ENCODE peak calls at places on chromosomes 6 and 20, in five cellular contexts. A is GOT3; O is Kasumi-1; D is activated T-helper 1 cell treated with anti-CD3 and anti-CD28 coated beads, Interleukin-2, amount 50 U/mL, for 16 hours; M is HCT116. L is an unnamed sample.

GRCh38 chr6:67433124-67433523 is 1202.0 kb upstream of the ADGRB3 start:
- DNase-seq in O (peak), D (no peak), M (no peak), A (no peak), L (no peak)

GRCh38 chr20:38843346-38843745 is 37.8 kb downstream of the PPP1R16B start:
- DNase-seq in D (no peak), M (no peak), O (no peak), A (no peak), L (no peak)

GRCh38 chr6:37698264-37699137 is 818 bp upstream of the MDGA1 start:
- DNase-seq in D (peak), O (peak), A (peak), M (peak), L (no peak)

GRCh38 chr6:24574809-24575208 is 71.2 kb downstream of the KIAA0319 start:
- DNase-seq in A (no peak), O (no peak), M (no peak), D (no peak), L (no peak)

GRCh38 chr20:58228484-58229197 is at the start of gene ANKRD60:
- DNase-seq in O (no peak), A (no peak), D (no peak), M (no peak), L (no peak)

GRCh38 chr6:163455553-163455952 is 41.0 kb downstream of the QKI start:
- DNase-seq in A (no peak), D (no peak), M (no peak), O (no peak), L (no peak)

GRCh38 chr6:166663568-166663967 is 36.5 kb upstream of the RPS6KA2 start:
- DNase-seq in M (no peak), A (no peak), D (no peak), O (no peak), L (no peak)

GRCh38 chr20:50541606-50542041 is 31.4 kb downstream of the PTPN1 start:
- DNase-seq in D (no peak), M (peak), O (peak), A (no peak), L (no peak)

GRCh38 chr6:169844946-169845345 is 93.5 kb downstream of the ERMARD start:
- DNase-seq in A (no peak), O (no peak), M (no peak), D (no peak), L (peak)

GRCh38 chr6:69866351-69867074 is at the start of gene COL19A1:
- DNase-seq in O (peak), D (peak), M (no peak), A (no peak), L (no peak)

L was measured in mesenteric fat pad.